ENCODE peak calls at places on chromosomes 4 and X, in ten cellular contexts. U, I, S, R, T, M, Q, B, D and Z are unnamed samples.
A peak's percentile ranks its signal among the peaks of the same experiment; 100 is the strongest.

GRCh38 chr4:126583509-126583908 is 1049.2 kb upstream of the INTU start:
- DNase-seq in U (peak; percentile 59), I (no peak), S (no peak), R (no peak), T (peak; percentile 25), M (no peak), Q (peak; percentile 30), B (no peak), D (peak; percentile 41), Z (no peak)

GRCh38 chrX:40300286-40300890 is 202.6 kb upstream of the BCOR start:
- DNase-seq in U (no peak), I (peak; percentile 49), S (no peak), R (no peak), T (peak; percentile 85), M (no peak), Q (no peak), B (peak; percentile 77), D (no peak), Z (no peak)

GRCh38 chr4:33625762-33626161 is 2618.6 kb downstream of the ARAP2 start:
- DNase-seq in U (no peak), I (no peak), S (no peak), R (no peak), T (no peak), M (no peak), Q (no peak), B (no peak), D (peak; percentile 5), Z (no peak)

GRCh38 chrX:34658316-34658715 is 1.2 kb upstream of the TMEM47 start:
- DNase-seq in U (no peak), I (no peak), S (no peak), R (no peak), T (no peak), M (no peak), Q (peak; percentile 54), B (no peak), D (peak; percentile 55), Z (no peak)

GRCh38 chr4:4507923-4508322 is 33.9 kb downstream of the STX18 start:
- DNase-seq in U (peak; percentile 9), I (no peak), S (no peak), R (peak; percentile 22), T (peak; percentile 45), M (no peak), Q (no peak), B (no peak), D (peak; percentile 61), Z (no peak)

GRCh38 chr4:185801471-185801870 is 10.5 kb downstream of the SORBS2 start:
- DNase-seq in U (no peak), I (no peak), S (no peak), R (no peak), T (no peak), M (no peak), Q (peak; percentile 51), B (no peak), D (peak; percentile 66), Z (no peak)

GRCh38 chrX:75873993-75874392 is 88.9 kb upstream of the MAGEE2 start:
- DNase-seq in U (no peak), I (no peak), S (no peak), R (no peak), T (no peak), M (no peak), Q (no peak), B (no peak), D (no peak), Z (no peak)

GRCh38 chrX:133373366-133374079 is 41.8 kb downstream of the GPC4 start:
- DNase-seq in U (no peak), I (no peak), S (no peak), R (no peak), T (peak; percentile 28), M (no peak), Q (no peak), B (no peak), D (no peak), Z (no peak)

GRCh38 chr4:163092093-163092492 is 74.6 kb downstream of the NAF1 start:
- DNase-seq in U (no peak), I (no peak), S (no peak), R (no peak), T (no peak), M (no peak), Q (no peak), B (no peak), D (no peak), Z (no peak)

GRCh38 chr4:20126906-20127305 is 124.8 kb upstream of the SLIT2 start:
- DNase-seq in U (no peak), I (no peak), S (no peak), R (peak; percentile 23), T (no peak), M (no peak), Q (peak; percentile 92), B (no peak), D (peak; percentile 38), Z (peak; percentile 31)

GRCh38 chr4:20124317-20125026 is 127.2 kb upstream of the SLIT2 start:
- DNase-seq in U (no peak), I (no peak), S (no peak), R (no peak), T (no peak), M (no peak), Q (no peak), B (no peak), D (no peak), Z (no peak)

GRCh38 chr4:20122198-20122988 is 129.3 kb upstream of the SLIT2 start:
- DNase-seq in U (no peak), I (no peak), S (no peak), R (no peak), T (no peak), M (no peak), Q (no peak), B (no peak), D (no peak), Z (no peak)

GRCh38 chr4:20127626-20128025 is 124.1 kb upstream of the SLIT2 start:
- DNase-seq in U (no peak), I (no peak), S (no peak), R (peak; percentile 3), T (no peak), M (no peak), Q (peak; percentile 53), B (no peak), D (no peak), Z (no peak)
- TF ChIP-seq CTCF in U (no peak), I (no peak), S (no peak), R (no peak), T (no peak), M (no peak), Q (no peak), B (no peak), D (no peak), Z (no peak)

GRCh38 chrX:48972214-48973164 is 845 bp upstream of the KCND1 start:
- DNase-seq in U (peak; percentile 68), I (no peak), S (no peak), R (peak; percentile 38), T (peak; percentile 47), M (peak; percentile 30), Q (peak; percentile 52), B (peak; percentile 48), D (peak; percentile 57), Z (no peak)
- H3K4me3 ChIP-seq in U (peak overlapping the region; percentile 45), I (no peak overlapping the region), S (peak overlapping the region; percentile 43), R (peak overlapping the region; percentile 45), T (no peak overlapping the region), M (peak overlapping the region; percentile 32), Q (peak overlapping the region; percentile 38), B (no peak overlapping the region), D (peak overlapping the region; percentile 46), Z (peak overlapping the region; percentile 36)

DNA sequence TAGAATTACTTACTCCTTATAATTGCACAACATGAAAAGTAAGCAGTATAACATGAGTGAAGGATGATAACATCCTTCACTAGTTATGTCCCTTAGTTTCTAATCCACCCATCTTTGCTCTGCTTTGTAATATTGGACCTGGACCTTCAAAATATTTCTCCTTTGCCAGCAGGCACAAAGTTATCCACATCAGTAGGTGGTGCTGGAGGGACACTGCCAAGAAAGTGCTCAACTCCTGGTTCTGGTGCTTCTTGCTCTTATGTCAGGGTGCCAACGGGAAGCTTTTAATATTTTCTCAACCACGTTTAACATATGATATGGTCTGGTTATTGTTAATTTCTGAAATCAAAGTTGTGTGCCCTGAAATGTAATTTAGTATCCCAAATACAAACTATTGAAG is 49.1 kb downstream of the TMEM165 start:
- DNase-seq in U (peak; percentile 25), I (no peak), S (no peak), R (peak; percentile 50), T (peak; percentile 12), M (no peak), Q (peak; percentile 61), B (no peak), D (peak; percentile 70), Z (no peak)
- TF ChIP-seq CTCF in U (peak; percentile 31), I (peak; percentile 30), S (no peak), R (peak; percentile 58), T (peak; percentile 29), M (no peak), Q (peak; percentile 49), B (peak; percentile 53), D (peak; percentile 71), Z (peak; percentile 72)

GRCh38 chrX:12999422-12999821 is 24.5 kb downstream of the TMSB4X start:
- DNase-seq in U (peak; percentile 12), I (peak; percentile 57), S (no peak), R (no peak), T (peak; percentile 83), M (no peak), Q (no peak), B (no peak), D (peak; percentile 77), Z (no peak)

GRCh38 chrX:12996934-12997435 is 22.1 kb downstream of the TMSB4X start:
- DNase-seq in U (no peak), I (no peak), S (no peak), R (no peak), T (no peak), M (no peak), Q (no peak), B (no peak), D (no peak), Z (no peak)

GRCh38 chrX:13001097-13001496 is 26.2 kb downstream of the TMSB4X start:
- DNase-seq in U (no peak), I (no peak), S (no peak), R (no peak), T (no peak), M (no peak), Q (no peak), B (no peak), D (no peak), Z (no peak)

GRCh38 chrX:13000311-13000811 is 25.5 kb downstream of the TMSB4X start:
- DNase-seq in U (peak; percentile 87), I (peak; percentile 77), S (no peak), R (no peak), T (peak; percentile 82), M (no peak), Q (no peak), B (no peak), D (no peak), Z (no peak)

DNA sequence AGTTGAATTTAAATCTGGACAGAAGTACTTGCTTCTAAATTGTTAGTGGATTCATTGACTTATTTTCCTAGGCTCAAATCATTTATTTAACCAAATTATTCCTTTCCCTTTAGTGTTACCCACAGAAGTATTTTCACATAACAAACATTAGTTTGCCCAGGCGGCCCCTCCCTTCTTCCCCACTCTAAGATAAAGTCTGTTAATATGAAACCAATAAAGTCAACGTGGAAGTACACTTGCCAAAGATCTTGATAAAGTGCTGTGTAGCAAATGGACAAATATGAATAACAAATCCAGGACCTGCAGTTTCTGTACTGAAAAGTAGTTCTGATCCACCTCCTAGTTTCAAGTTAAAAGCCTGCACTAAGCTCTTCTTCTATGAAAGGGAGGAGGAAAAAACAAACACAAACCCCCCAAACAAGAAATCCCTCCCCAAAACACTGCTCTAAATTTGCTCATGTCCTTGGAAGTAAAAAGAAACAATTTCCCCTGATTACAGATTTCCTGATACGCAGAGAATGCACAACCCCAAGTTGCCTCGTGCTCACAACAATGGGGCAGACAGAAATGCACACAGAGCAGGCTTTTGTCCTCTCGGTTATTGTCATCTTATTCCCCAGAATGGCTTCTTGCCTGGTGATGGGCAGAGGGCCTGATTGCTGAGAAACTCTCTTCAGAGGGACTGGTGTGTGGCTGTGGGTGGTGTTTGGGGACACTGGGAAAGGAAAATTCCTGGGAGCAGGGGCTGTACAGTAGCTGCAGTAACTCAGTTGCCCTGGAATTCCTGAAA is 23.2 kb downstream of the TMSB4X start:
- DNase-seq in U (no peak), I (no peak), S (peak; percentile 58), R (no peak), T (peak; percentile 32), M (no peak), Q (no peak), B (no peak), D (no peak), Z (no peak)
- H3K4me3 ChIP-seq in U (no peak overlapping the region), I (no peak overlapping the region), S (no peak overlapping the region), R (no peak overlapping the region), T (peak overlapping the region; percentile 29), M (no peak overlapping the region), Q (no peak overlapping the region), B (no peak overlapping the region), D (no peak overlapping the region), Z (no peak overlapping the region)